ENCODE peak calls at places on chromosome 1, in five cellular contexts. One of them, this sample, is unnamed.

GRCh38 chr1:205232122-205232820 is 4.5 kb downstream of the TMCC2 start:
- DNase-seq in A549: no peak
- DNase-seq in AG09309: no peak
- DNase-seq in heart right ventricle: no peak
- DNase-seq in aorta: no peak
- DNase-seq in this sample: no peak

GRCh38 chr1:81554108-81554507 is 246.6 kb upstream of the ADGRL2 start:
- DNase-seq in AG09309: no peak
- DNase-seq in aorta: no peak
- DNase-seq in A549: no peak
- DNase-seq in heart right ventricle: no peak
- DNase-seq in this sample: no peak

GRCh38 chr1:152869808-152870419 is 8.2 kb upstream of the SMCP start:
- DNase-seq in A549: peak; percentile 71
- DNase-seq in aorta: no peak
- DNase-seq in AG09309: peak; percentile 17
- DNase-seq in heart right ventricle: peak; percentile 13
- DNase-seq in this sample: peak; percentile 49

GRCh38 chr1:29145739-29146437 is 22.2 kb upstream of the TMEM200B start:
- DNase-seq in AG09309: peak; percentile 73
- DNase-seq in heart right ventricle: no peak
- DNase-seq in A549: peak; percentile 75
- DNase-seq in aorta: no peak
- DNase-seq in this sample: no peak

GRCh38 chr1:23214640-23215039 is 2.7 kb downstream of the HTR1D start:
- DNase-seq in A549: no peak
- DNase-seq in aorta: no peak
- DNase-seq in AG09309: no peak
- DNase-seq in heart right ventricle: no peak
- DNase-seq in this sample: no peak

GRCh38 chr1:178037510-178038253 is 56.2 kb upstream of the RASAL2 start:
- DNase-seq in AG09309: no peak
- DNase-seq in heart right ventricle: peak; percentile 95
- DNase-seq in aorta: peak; percentile 96
- DNase-seq in A549: peak; percentile 83
- DNase-seq in this sample: peak; percentile 97

GRCh38 chr1:187928288-187928687 is 1099.5 kb downstream of the PLA2G4A start:
- DNase-seq in heart right ventricle: no peak
- DNase-seq in A549: peak; percentile 25
- DNase-seq in AG09309: no peak
- DNase-seq in aorta: no peak
- DNase-seq in this sample: peak; percentile 59

GRCh38 chr1:117009132-117009531 is 7.6 kb downstream of the CD101 start:
- DNase-seq in heart right ventricle: no peak
- DNase-seq in A549: no peak
- DNase-seq in aorta: no peak
- DNase-seq in AG09309: no peak
- DNase-seq in this sample: no peak

GRCh38 chr1:112636597-112637256 is 17.1 kb downstream of the CAPZA1 start:
- DNase-seq in A549: no peak
- DNase-seq in aorta: no peak
- DNase-seq in heart right ventricle: no peak
- DNase-seq in AG09309: no peak
- DNase-seq in this sample: no peak

GRCh38 chr1:12540580-12541273 is 77.3 kb downstream of the DHRS3 start:
- DNase-seq in AG09309: no peak
- DNase-seq in aorta: no peak
- DNase-seq in heart right ventricle: no peak
- DNase-seq in A549: no peak
- DNase-seq in this sample: peak; percentile 14